ENCODE peak calls at places on chromosomes 7 and 10, in ten cellular contexts. H is H1, Z is endothelial cell of umbilical vein, U is mesenchymal stem cell, I is IMR-90, K is OCI-LY7, O is GM12878, L is HCT116, G is GM23248, A is PC-9. T is an unnamed sample.

GRCh38 chr10:8311526-8312070 is 257.1 kb downstream of the GATA3 start:
- DNase-seq in H (no peak), L (no peak), Z (no peak), U (no peak), A (no peak), I (no peak), K (no peak), G (no peak), O (no peak), T (no peak)

GRCh38 chr10:89553064-89553734 is 17.8 kb upstream of the SLC16A12 start:
- DNase-seq in A (peak; percentile 18), U (peak; percentile 88), Z (peak; percentile 93), L (peak; percentile 82), H (no peak), K (no peak), I (peak; percentile 97), O (no peak), G (peak; percentile 96), T (peak; percentile 92)

GRCh38 chr7:8379264-8379663 is 54.1 kb upstream of the NXPH1 start:
- DNase-seq in O (no peak), A (no peak), U (no peak), G (no peak), L (no peak), I (no peak), H (no peak), Z (no peak), K (no peak), T (no peak)

GRCh38 chr7:3911685-3912084 is 610.6 kb downstream of the SDK1 start:
- DNase-seq in L (no peak), G (no peak), I (peak; percentile 7), Z (no peak), K (no peak), A (no peak), O (no peak), H (no peak), U (no peak), T (peak; percentile 76)

GRCh38 chr10:103820101-103821062 is 35.0 kb downstream of the SH3PXD2A start:
- DNase-seq in A (no peak), L (no peak), G (peak; percentile 62), U (no peak), I (peak; percentile 60), Z (peak; percentile 57), O (no peak), K (no peak), H (no peak), T (no peak)

GRCh38 chr10:44935201-44935960 is 24.2 kb upstream of the RASSF4 start:
- DNase-seq in U (peak; percentile 93), K (no peak), G (peak; percentile 89), O (no peak), A (no peak), I (peak; percentile 95), L (no peak), Z (peak; percentile 38), H (peak; percentile 29), T (no peak)

GRCh38 chr10:71331736-71332135 is 12.7 kb downstream of the SLC29A3 start:
- DNase-seq in I (no peak), G (no peak), U (no peak), A (peak; percentile 79), O (no peak), K (no peak), Z (no peak), L (no peak), H (no peak), T (no peak)

GRCh38 chr10:104253106-104253505 is 1.6 kb upstream of the GSTO1 start:
- DNase-seq in H (no peak), O (no peak), K (no peak), U (no peak), I (no peak), G (no peak), A (no peak), Z (no peak), L (no peak), T (no peak)

GRCh38 chr7:30906520-30907240 is 5.0 kb upstream of the AQP1 start:
- DNase-seq in Z (no peak), H (no peak), U (no peak), O (no peak), K (no peak), L (no peak), I (peak; percentile 30), G (peak; percentile 92), A (no peak), T (peak; percentile 21)

GRCh38 chr10:133326745-133327650 is 9.7 kb downstream of the CALY start:
- DNase-seq in Z (no peak), U (no peak), O (no peak), I (peak; percentile 73), K (no peak), H (no peak), G (peak; percentile 32), A (no peak), L (no peak), T (peak; percentile 53)

GRCh38 chr10:59708816-59709471 is 706 bp downstream of the SLC16A9 start:
- DNase-seq in O (no peak), L (no peak), Z (peak; percentile 2), G (peak; percentile 1), U (peak; percentile 6), K (no peak), A (no peak), H (peak; percentile 71), I (no peak), T (peak; percentile 66)

GRCh38 chr10:75191821-75192568 is 18.6 kb upstream of the VDAC2 start:
- DNase-seq in A (peak; percentile 79), H (no peak), K (no peak), O (no peak), Z (peak; percentile 64), I (peak; percentile 97), U (peak; percentile 96), G (peak; percentile 95), L (no peak), T (peak; percentile 99)

GRCh38 chr7:100894860-100895700 is 608 bp downstream of the ACHE start:
- DNase-seq in U (peak; percentile 46), O (no peak), A (peak; percentile 54), I (no peak), K (peak; percentile 49), H (peak; percentile 100), G (peak; percentile 48), L (no peak), Z (no peak), T (peak; percentile 38)

GRCh38 chr7:100893910-100894763 is 1.6 kb downstream of the ACHE start:
- DNase-seq in H (no peak), L (no peak), Z (no peak), U (no peak), K (no peak), O (no peak), A (no peak), I (no peak), G (no peak), T (no peak)

GRCh38 chr7:100892364-100893317 is 3.0 kb downstream of the ACHE start:
- DNase-seq in A (no peak), U (no peak), K (no peak), Z (no peak), G (no peak), O (no peak), L (no peak), H (no peak), I (no peak), T (no peak)

GRCh38 chr7:100891555-100891954 is 2.0 kb upstream of the UFSP1 start:
- DNase-seq in L (no peak), U (peak; percentile 21), G (peak; percentile 53), H (no peak), A (no peak), O (no peak), K (no peak), I (peak; percentile 34), Z (no peak), T (peak; percentile 80)

DNA sequence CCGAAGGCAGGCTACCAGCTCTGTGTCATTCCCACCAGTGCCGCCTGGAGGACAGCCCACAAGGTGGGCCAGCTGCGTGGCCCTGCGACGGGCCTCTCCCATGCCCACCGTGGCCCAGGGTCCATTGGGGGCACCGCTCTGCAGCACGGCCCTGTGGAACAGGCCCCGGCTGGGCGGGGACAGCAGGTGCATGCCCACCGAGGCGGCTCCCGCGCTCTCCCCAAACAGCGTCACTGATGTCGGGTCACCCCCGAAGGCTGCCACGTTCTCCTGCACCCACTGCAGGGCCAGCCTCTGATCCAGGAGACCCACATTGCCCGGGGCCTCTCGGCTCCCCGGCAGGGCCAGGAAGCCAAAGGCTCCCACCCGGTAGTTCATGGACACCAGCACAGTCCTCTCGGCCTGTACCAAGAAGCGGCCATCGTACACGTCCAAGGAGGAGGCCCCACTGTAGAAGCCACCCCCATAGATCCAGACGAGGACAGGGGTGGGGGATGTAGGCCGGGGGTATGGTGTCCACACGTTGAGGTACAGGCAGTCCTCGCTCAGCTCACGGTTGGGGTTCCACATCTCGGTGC is 2.3 kb downstream of the ACHE start:
- DNase-seq in Z (no peak), H (no peak), L (no peak), O (no peak), U (no peak), G (no peak), I (no peak), K (no peak), A (no peak), T (no peak)
- H3K4me1 ChIP-seq in Z (peaks cover 29% of the 10 kb centered on the region), H (peaks cover 14% of the 10 kb centered on the region), L (peaks cover 60% of the 10 kb centered on the region), O (peaks cover 21% of the 10 kb centered on the region), U (peaks cover 48% of the 10 kb centered on the region), G (peaks cover 3% of the 10 kb centered on the region), I (peaks cover 11% of the 10 kb centered on the region), K (peaks cover 25% of the 10 kb centered on the region), A (peaks cover 18% of the 10 kb centered on the region), T (peaks cover 35% of the 10 kb centered on the region)

GRCh38 chr10:102669206-102670064 is 25.2 kb downstream of the TRIM8 start:
- DNase-seq in L (peak; percentile 35), O (no peak), U (peak; percentile 72), A (peak; percentile 61), I (peak; percentile 43), Z (no peak), G (peak; percentile 80), K (peak; percentile 35), H (peak; percentile 89), T (peak; percentile 65)
- H2AFZ ChIP-seq in L (no peak overlapping the region), O (no peak overlapping the region), U (no peak overlapping the region), A (no peak overlapping the region), I (peak overlapping the region; percentile 71), Z (no peak overlapping the region), G (no peak overlapping the region), K (no peak overlapping the region), H (no peak overlapping the region), T (peak overlapping the region; percentile 76)

DNA sequence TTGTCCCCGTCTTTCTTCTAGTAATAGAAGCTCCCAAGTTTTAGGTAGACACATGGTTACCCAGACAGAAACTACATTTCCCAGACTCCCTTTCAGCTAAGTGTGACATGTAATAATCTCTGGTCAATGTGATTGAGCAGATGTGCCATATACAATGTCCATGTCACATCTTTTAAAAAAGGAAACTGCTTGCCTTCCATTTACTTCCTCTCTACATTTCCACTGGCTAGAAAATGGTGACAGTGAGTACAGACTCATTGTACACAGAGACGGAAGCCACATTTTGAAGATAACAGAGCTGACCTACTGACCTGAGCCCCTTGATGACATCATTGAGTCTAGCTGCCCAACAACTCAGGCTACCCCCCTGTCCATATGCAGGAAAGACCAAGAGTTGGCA is 21.3 kb downstream of the ZC3HAV1 start:
- DNase-seq in Z (no peak), L (no peak), O (no peak), U (no peak), A (no peak), I (no peak), H (no peak), K (no peak), G (no peak), T (no peak)
- H3K36me3 ChIP-seq in Z (peaks cover 12% of the 10 kb centered on the region), L (peaks cover 8% of the 10 kb centered on the region), O (peaks cover 22% of the 10 kb centered on the region), U (peaks cover 12% of the 10 kb centered on the region), A (peaks cover 15% of the 10 kb centered on the region), I (peaks cover 15% of the 10 kb centered on the region), H (peaks cover 5% of the 10 kb centered on the region), K (peaks cover 89% of the 10 kb centered on the region), G (peaks cover 12% of the 10 kb centered on the region), T (peaks cover 35% of the 10 kb centered on the region)

DNA sequence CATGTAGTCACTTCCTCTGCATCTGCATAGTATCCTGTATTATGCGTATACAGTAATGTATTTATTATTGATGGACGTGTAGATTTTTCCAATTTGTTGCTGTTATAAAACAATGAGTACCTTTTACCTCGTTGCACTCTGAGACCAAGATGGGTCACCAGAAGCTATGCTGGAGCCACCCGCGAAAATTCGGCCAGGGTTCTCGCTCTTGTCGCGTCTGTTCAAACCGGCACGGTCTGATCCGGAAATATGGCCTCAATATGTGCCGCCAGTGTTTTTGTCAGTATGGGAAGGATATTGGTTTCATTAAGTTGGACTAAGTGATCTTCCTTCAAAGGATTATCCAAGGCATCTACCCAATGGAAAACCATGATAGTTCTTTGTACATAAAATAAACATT is 1.0 kb downstream of the PSMC2 start:
- DNase-seq in G (peak; percentile 23), U (no peak), A (no peak), O (no peak), K (no peak), L (no peak), H (no peak), I (no peak), Z (peak; percentile 13), T (no peak)
- H3K4me1 ChIP-seq in G (peaks cover 37% of the 10 kb centered on the region), U (peaks cover 6% of the 10 kb centered on the region), A (peaks cover 34% of the 10 kb centered on the region), O (peaks cover 7% of the 10 kb centered on the region), K (peaks cover 39% of the 10 kb centered on the region), L (peaks cover 17% of the 10 kb centered on the region), H (peaks cover 4% of the 10 kb centered on the region), I (no peaks in the 10 kb centered on the region), Z (peaks cover 29% of the 10 kb centered on the region), T (peaks cover 33% of the 10 kb centered on the region)